ENCODE peak calls at places on chromosomes 16 and 17, in seven cellular contexts. I, Y, F, G, A, L and T are unnamed samples.

GRCh38 chr17:40699880-40700279 is 3.7 kb downstream of the KRT24 start:
- DNase-seq in I (no peak), Y (no peak), F (no peak), G (no peak), A (no peak), L (peak), T (no peak)

GRCh38 chr16:15435216-15435864 is 952 bp downstream of the BMERB1 start:
- DNase-seq in I (no peak), Y (no peak), F (peak), G (no peak), A (no peak), L (no peak), T (no peak)

GRCh38 chr17:29518359-29518758 is 48.5 kb downstream of the ABHD15 start:
- DNase-seq in I (no peak), Y (no peak), F (no peak), G (no peak), A (no peak), L (no peak), T (no peak)

GRCh38 chr17:51045616-51046526 is 74.8 kb downstream of the SPAG9 start:
- DNase-seq in I (no peak), Y (no peak), F (peak), G (no peak), A (no peak), L (peak), T (peak)

GRCh38 chr17:62760059-62760887 is 47.8 kb downstream of the MARCHF10 start:
- DNase-seq in I (no peak), Y (no peak), F (no peak), G (peak), A (no peak), L (peak), T (no peak)

GRCh38 chr17:72502111-72502939 is 381.5 kb downstream of the SOX9 start:
- DNase-seq in I (no peak), Y (no peak), F (peak), G (no peak), A (no peak), L (peak), T (no peak)

GRCh38 chr16:15548482-15548891 is 94.5 kb downstream of the MARF1 start:
- DNase-seq in I (no peak), Y (no peak), F (peak), G (no peak), A (no peak), L (no peak), T (no peak)

GRCh38 chr17:11334493-11334892 is 93.5 kb downstream of the SHISA6 start:
- DNase-seq in I (no peak), Y (no peak), F (no peak), G (no peak), A (no peak), L (no peak), T (no peak)

GRCh38 chr17:27512511-27513346 is 56.5 kb downstream of the KSR1 start:
- DNase-seq in I (no peak), Y (no peak), F (no peak), G (no peak), A (no peak), L (no peak), T (no peak)